ENCODE peak calls at places on chromosomes 5 and 9, in five cellular contexts. I, U, D, B and X are unnamed samples.

GRCh38 chr5:167720676-167721260 is 570.7 kb upstream of the WWC1 start:
- DNase-seq in D (no peak), U (peak), B (no peak), I (no peak), X (no peak)

GRCh38 chr5:131382407-131383395 is 118.8 kb downstream of the CDC42SE2 start:
- DNase-seq in I (no peak), D (peak), U (peak), B (no peak), X (peak)

GRCh38 chr5:162842725-162843124 is 594.7 kb upstream of the CCNG1 start:
- DNase-seq in D (no peak), I (no peak), U (no peak), B (no peak), X (no peak)

GRCh38 chr9:34458013-34458966 is at the start of the genes DNAI1 and FAM219A:
- DNase-seq in U (peak), I (peak), B (peak), D (peak), X (peak)

GRCh38 chr9:7121055-7121454 is 363.3 kb downstream of the KDM4C start:
- DNase-seq in B (no peak), U (peak), D (no peak), I (no peak), X (no peak)

GRCh38 chr5:75037106-75037505 is 15.3 kb downstream of the GCNT4 start:
- DNase-seq in U (peak), D (no peak), I (no peak), B (no peak), X (no peak)

GRCh38 chr5:135213466-135214239 is 179.6 kb upstream of the PITX1 start:
- DNase-seq in D (no peak), B (peak), I (no peak), U (no peak), X (no peak)

GRCh38 chr5:127385936-127386335 is 95.3 kb downstream of the MEGF10 start:
- DNase-seq in B (no peak), I (no peak), D (no peak), U (no peak), X (no peak)

GRCh38 chr5:14143843-14144585 is 872 bp downstream of the TRIO start:
- DNase-seq in B (no peak), D (no peak), U (no peak), I (no peak), X (no peak)

GRCh38 chr5:27995867-27996266 is 957.5 kb upstream of the CDH9 start:
- DNase-seq in U (no peak), I (no peak), D (no peak), B (no peak), X (no peak)